ENCODE peak calls at places on chromosomes 2 and 18, in four cellular contexts. J is breast epithelium; H is activated CD8-positive, alpha-beta T cell treated with anti-CD3 and anti-CD28 coated beads for 36 hours; N is lower leg skin. K is an unnamed sample.

GRCh38 chr2:187545238-187545751 is 8.9 kb downstream of the TFPI start:
- DNase-seq in N (no peak), J (no peak), H (no peak), K (no peak)

GRCh38 chr2:191245869-191246531 is 796 bp downstream of the MYO1B start:
- DNase-seq in J (peak; percentile 38), N (peak; percentile 41), H (peak; percentile 58), K (peak; percentile 36)

GRCh38 chr2:150023044-150023443 is 435.5 kb upstream of the MMADHC start:
- DNase-seq in H (peak; percentile 30), N (no peak), J (no peak), K (no peak)

GRCh38 chr2:241773511-241774418 is 2.9 kb upstream of the GAL3ST2 start:
- DNase-seq in N (no peak), H (no peak), J (peak; percentile 13), K (no peak)

GRCh38 chr2:201955702-201956141 is 77.9 kb upstream of the FZD7 start:
- DNase-seq in N (peak; percentile 46), H (no peak), J (peak; percentile 82), K (no peak)

GRCh38 chr2:44770221-44771187 is 171.0 kb upstream of the SIX3 start:
- DNase-seq in H (no peak), N (no peak), J (no peak), K (no peak)

GRCh38 chr18:36729197-36729596 is 99.6 kb downstream of the TPGS2 start:
- DNase-seq in J (no peak), H (no peak), N (no peak), K (no peak)

GRCh38 chr18:58117685-58118403 is 73.8 kb downstream of the NEDD4L start:
- DNase-seq in N (no peak), J (no peak), H (no peak), K (peak; percentile 42)

GRCh38 chr2:142472382-142472781 is 341.6 kb upstream of the LRP1B start:
- DNase-seq in N (no peak), J (no peak), H (no peak), K (no peak)

GRCh38 chr18:10892801-10893595 is 256.4 kb downstream of the PIEZO2 start:
- DNase-seq in H (no peak), J (no peak), N (no peak), K (no peak)

GRCh38 chr2:27915874-27916273 is 25.3 kb downstream of the BABAM2 start:
- DNase-seq in H (no peak), N (no peak), J (no peak), K (no peak)

GRCh38 chr18:21509062-21509461 is 91.4 kb downstream of the ESCO1 start:
- DNase-seq in J (no peak), H (no peak), N (no peak), K (no peak)

GRCh38 chr2:199471443-199472057 is 13.8 kb upstream of the SATB2 start:
- DNase-seq in N (no peak), J (no peak), H (peak; percentile 40), K (peak; percentile 9)

DNA sequence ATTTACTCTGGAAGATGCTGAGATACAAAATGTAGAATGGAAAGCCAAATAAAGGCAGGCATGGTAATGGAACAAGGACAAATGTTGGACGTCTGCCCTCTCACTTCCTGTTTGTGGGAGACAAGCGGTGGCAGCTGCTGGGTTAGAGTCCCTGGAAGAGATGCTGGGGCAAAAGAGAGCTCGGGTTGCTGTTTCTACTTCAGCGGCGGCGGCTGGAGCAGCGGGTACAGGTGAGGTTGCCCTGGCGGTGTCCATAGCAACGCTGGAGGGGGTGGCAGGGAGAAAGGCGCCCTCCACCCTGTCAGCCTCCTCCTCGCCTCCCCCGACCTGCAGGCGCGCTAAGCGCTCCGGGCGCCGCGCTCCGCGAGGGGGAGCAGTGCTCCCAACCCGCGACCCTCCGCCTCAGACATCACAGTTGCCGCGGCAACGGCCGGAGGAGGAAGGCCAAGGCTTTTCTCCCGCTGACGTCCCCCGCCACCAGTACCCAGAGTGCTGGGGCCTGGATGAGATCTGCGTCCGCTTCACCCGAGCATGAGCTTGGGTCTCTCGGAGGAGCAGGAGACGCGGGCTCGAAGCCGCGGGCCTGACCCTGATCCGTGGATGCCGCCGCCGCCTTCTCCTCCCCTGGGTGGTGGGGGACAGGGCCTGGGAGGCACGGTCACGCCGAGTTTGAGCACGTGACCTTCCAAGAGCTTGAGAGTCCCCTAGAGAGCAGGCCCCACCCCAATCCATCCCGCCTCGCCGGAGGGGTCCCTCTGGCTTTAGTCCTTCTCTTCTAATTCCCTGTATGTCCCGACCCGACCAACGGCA is 65.6 kb downstream of the NOL4 start:
- DNase-seq in H (peak; percentile 1), J (no peak), N (no peak), K (no peak)
- TF ChIP-seq CTCF in H (no peak), J (no peak), N (no peak), K (no peak)

DNA sequence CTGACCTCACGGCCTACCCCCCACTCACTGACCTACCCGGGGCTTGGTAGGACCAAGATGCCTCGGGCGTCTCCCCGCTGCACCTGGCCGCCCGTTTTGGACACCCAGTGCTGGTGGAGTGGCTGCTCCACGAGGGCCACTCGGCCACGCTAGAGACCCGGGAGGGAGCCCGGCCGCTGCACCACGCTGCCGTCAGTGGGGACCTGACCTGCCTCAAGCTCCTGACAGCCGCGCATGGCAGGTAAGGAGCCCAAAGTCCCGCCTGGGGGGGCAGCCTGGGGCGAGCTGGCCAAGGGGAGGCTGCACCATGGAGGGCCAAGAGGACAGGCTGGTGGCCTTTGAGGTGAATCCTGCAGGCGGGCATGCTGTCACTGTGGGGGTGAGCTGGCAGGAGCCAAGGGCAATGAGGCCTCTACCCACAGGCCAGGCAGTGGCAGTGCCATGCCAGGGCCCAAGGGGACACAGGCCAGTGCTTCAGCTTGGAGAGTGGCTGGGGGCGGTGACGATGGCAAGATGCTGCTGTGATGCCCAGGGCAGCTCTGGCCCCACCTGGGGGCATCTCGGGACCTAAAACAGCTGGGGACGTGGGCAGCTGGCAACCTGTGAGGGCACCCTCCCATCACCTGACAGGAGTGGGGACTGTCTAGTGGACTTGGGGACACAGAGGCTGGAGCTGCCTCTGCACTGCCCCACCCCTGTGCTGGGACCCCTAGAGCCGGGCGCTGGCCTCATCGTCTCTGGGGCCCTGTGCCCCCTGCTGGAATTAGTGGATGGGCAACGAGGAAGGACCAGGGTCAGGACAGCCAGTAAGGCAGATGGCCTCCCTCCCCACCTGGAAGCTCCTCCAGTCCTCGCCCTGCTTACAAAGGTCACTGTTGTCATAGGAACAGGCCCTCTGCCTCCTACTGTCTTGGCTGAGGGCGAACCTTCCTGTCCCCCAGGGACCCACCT is 2.0 kb downstream of the ESPNL start:
- DNase-seq in N (no peak), H (no peak), J (no peak), K (no peak)
- TF ChIP-seq CTCF in N (no peak), H (no peak), J (no peak), K (no peak)

GRCh38 chr2:23096905-23097602 is 287.9 kb upstream of the KLHL29 start:
- DNase-seq in H (no peak), N (no peak), J (no peak), K (no peak)
- TF ChIP-seq CTCF in H (no peak), N (no peak), J (no peak), K (no peak)

GRCh38 chr2:47437287-47437686 is 34.3 kb downstream of the MSH2 start:
- DNase-seq in N (no peak), H (no peak), J (no peak), K (peak; percentile 18)
- TF ChIP-seq CTCF in N (no peak), H (peak; percentile 24), J (peak; percentile 38), K (peak; percentile 75)

GRCh38 chr2:59777120-59777519 is 776.3 kb downstream of the BCL11A start:
- DNase-seq in J (no peak), H (no peak), N (no peak), K (no peak)

GRCh38 chr2:59776726-59777008 is 776.8 kb downstream of the BCL11A start:
- DNase-seq in N (no peak), J (no peak), H (no peak), K (no peak)

GRCh38 chr2:59770651-59771050 is 782.8 kb downstream of the BCL11A start:
- DNase-seq in J (no peak), H (no peak), N (no peak), K (no peak)

DNA sequence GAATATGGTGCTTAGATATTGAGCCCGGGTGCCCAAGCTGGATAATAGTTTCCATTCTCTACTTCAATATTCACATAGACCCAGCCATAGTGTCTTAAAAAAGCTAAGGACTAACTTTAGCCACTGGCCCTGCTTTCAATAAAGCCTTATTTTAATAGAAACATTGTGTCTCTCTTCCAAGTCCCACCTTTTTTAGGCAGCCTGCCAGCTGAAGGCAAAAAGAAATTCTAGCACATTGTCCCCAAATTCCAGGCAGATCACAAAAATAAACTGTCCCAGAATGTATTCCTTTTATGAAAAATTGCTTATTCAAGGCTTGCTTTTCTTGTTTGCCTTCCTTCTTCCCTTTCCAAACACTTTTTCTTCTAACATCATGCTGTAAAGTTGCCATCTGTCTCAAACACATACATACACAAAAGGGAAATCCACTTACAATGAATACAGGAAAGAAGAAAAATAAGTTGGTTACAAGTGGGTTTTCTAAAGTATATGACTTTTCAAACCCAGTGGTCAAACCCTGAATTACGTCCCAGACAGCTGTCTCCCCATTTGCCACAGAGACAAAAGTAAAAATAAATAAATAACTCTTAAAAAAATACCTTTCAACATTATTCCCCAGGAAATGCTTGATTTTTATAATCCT is 778.5 kb downstream of the BCL11A start:
- DNase-seq in J (no peak), H (no peak), N (no peak), K (no peak)
- TF ChIP-seq CTCF in J (no peak), H (no peak), N (no peak), K (no peak)

GRCh38 chr18:48227206-48227605 is 182.0 kb downstream of the ZBTB7C start:
- DNase-seq in J (no peak), H (no peak), N (no peak), K (no peak)
- TF ChIP-seq CTCF in J (no peak), H (no peak), N (no peak), K (no peak)

DNA sequence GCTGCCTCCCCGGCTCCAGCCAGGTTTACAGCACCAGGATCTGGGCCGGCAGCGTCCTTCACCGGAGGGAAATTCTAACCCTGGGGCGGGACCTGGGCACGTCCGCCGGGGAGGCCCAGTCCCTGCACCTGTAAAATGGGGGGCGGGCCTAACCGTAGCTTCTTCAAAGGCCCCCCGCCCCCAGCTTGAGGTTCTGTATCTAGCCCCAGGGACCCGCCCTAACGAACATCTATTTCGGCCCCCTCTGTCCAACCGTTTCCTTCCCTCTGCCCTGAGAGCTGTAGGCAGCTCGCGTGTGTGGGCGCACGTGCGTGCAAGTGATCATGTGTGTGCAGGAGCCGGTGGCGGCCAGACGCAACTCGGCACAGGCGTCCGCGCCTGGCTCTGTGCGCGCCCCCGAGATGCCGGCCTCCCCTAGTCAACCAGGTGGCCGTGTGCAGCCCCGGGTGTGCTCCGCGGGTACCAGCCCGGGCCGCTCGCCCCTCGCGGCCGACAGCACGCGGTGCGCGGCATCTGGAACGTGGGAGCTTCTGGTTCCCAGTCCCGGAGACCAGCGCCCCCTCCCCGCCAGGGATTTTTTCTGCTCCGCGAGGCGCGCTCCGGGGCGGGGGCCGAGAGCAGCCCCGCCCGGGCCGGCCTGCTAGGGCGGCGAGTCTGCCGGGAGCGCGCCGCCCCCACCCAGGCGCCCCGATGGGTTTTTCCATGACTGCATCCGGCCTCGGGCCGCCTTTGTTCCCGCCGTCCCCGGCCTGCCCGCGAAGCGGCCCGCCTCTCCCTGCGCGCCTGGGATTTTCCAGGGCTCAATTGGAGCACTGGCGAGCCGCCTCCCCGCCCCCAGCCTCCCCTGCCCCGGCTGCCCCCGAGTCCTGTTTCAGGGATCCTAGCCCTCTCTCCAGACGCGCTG is 21.2 kb downstream of the TEX44 start:
- DNase-seq in H (peak; percentile 99), J (peak; percentile 89), N (peak; percentile 79), K (peak; percentile 68)
- TF ChIP-seq CTCF in H (no peak), J (peak; percentile 40), N (no peak), K (peak; percentile 74)

K was measured in HFFc6.